ENCODE peak calls at places on chromosomes 6 and 20, in nine cellular contexts. K is MM.1S, P is OCI-LY7, B is GM23338, L is HCT116, S is GM23248, U is PC-3, H is SK-N-SH, W is neural progenitor cell. O is an unnamed sample.
A peak's percentile ranks its signal among the peaks of the same experiment; 100 is the strongest.

GRCh38 chr20:36093025-36093803 is 61.3 kb upstream of the EPB41L1 start:
- DNase-seq in K (no peak), P (no peak), B (no peak), L (no peak), S (peak; percentile 64), U (peak; percentile 52), H (peak; percentile 66), W (peak; percentile 41), O (peak; percentile 72)

GRCh38 chr6:11215773-11216172 is 16.7 kb downstream of the NEDD9 start:
- DNase-seq in K (no peak), P (no peak), B (no peak), L (no peak), S (no peak), U (no peak), H (no peak), W (peak; percentile 48), O (no peak)

GRCh38 chr6:27091661-27092315 is 155.7 kb upstream of the PRSS16 start:
- DNase-seq in K (peak; percentile 76), P (peak; percentile 8), B (peak; percentile 54), L (peak; percentile 86), S (peak; percentile 92), U (peak; percentile 81), H (peak; percentile 65), W (peak; percentile 58), O (peak; percentile 64)

GRCh38 chr20:56624786-56625681 is 4.1 kb upstream of the TFAP2C start:
- DNase-seq in K (no peak), P (no peak), B (peak; percentile 89), L (no peak), S (no peak), U (no peak), H (peak; percentile 23), W (peak; percentile 55), O (no peak)

GRCh38 chr20:44959082-44959895 is 908 bp downstream of the TOMM34 start:
- DNase-seq in K (peak; percentile 56), P (peak; percentile 55), B (peak; percentile 33), L (no peak), S (peak; percentile 84), U (peak; percentile 94), H (peak; percentile 31), W (peak; percentile 67), O (peak; percentile 66)

GRCh38 chr6:107140581-107140980 is 25.3 kb upstream of the BEND3 start:
- DNase-seq in K (peak; percentile 31), P (no peak), B (no peak), L (no peak), S (no peak), U (no peak), H (no peak), W (no peak), O (no peak)

GRCh38 chr20:47951521-47951951 is 166.3 kb upstream of the SULF2 start:
- DNase-seq in K (no peak), P (no peak), B (no peak), L (no peak), S (peak; percentile 5), U (peak; percentile 92), H (no peak), W (no peak), O (no peak)

GRCh38 chr20:36773123-36773547 is 428 bp downstream of the DSN1 start:
- DNase-seq in K (peak; percentile 10), P (peak; percentile 14), B (no peak), L (no peak), S (peak; percentile 35), U (no peak), H (no peak), W (peak; percentile 25), O (no peak)

GRCh38 chr6:110357696-110358535 is at the start of gene METTL24:
- DNase-seq in K (no peak), P (no peak), B (peak; percentile 70), L (no peak), S (peak; percentile 34), U (no peak), H (peak; percentile 85), W (peak; percentile 70), O (peak; percentile 77)

GRCh38 chr6:43199912-43200311 is 17.9 kb downstream of the CUL9 start:
- DNase-seq in K (no peak), P (no peak), B (no peak), L (no peak), S (no peak), U (no peak), H (no peak), W (no peak), O (no peak)

GRCh38 chr6:47116616-47117015 is 74.5 kb upstream of the ADGRF1 start:
- DNase-seq in K (no peak), P (no peak), B (no peak), L (no peak), S (no peak), U (peak; percentile 75), H (no peak), W (no peak), O (peak; percentile 28)

GRCh38 chr6:124870611-124871201 is 91.5 kb upstream of the RNF217 start:
- DNase-seq in K (no peak), P (no peak), B (peak; percentile 49), L (peak; percentile 21), S (peak; percentile 74), U (peak; percentile 48), H (peak; percentile 8), W (peak; percentile 43), O (peak; percentile 47)

DNA sequence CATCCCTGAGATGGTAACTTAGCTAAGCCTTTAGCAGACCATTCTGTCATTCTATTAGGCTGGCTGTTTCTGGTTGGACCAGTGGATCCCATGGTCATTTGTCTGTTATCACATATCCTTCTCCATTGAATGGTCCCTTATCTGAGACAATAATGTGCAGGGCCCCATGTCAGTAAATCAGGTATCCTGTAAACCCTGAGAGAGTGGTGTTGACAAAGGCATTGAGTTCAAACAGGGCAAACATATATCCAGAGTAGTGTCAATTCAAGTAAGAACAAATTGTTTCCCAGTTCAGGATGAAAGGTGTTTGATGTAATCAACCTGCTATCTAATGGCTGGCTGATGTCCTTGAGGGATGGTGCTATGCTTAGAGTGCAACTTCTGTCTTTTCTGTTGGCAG is 126.2 kb downstream of the LINC00237 start:
- DNase-seq in K (no peak), P (no peak), B (no peak), L (no peak), S (no peak), U (no peak), H (no peak), W (no peak), O (no peak)
- TF ChIP-seq EZH2phosphoT487 in K (no peak), P (no peak), B (no peak), L (no peak), S (no peak), U (no peak), H (no peak), W (no peak), O (no peak)

GRCh38 chr6:2582268-2582667 is 168.5 kb downstream of the MYLK4 start:
- DNase-seq in K (no peak), P (no peak), B (no peak), L (no peak), S (no peak), U (no peak), H (no peak), W (no peak), O (no peak)
- H3K4me1 ChIP-seq in K (no peaks in the 10 kb centered on the region), P (no peaks in the 10 kb centered on the region), B (no peaks in the 10 kb centered on the region), L (no peaks in the 10 kb centered on the region), S (peaks cover 13% of the 10 kb centered on the region), U (peaks cover 14% of the 10 kb centered on the region), H (no peaks in the 10 kb centered on the region), W (no peaks in the 10 kb centered on the region), O (no peaks in the 10 kb centered on the region)

DNA sequence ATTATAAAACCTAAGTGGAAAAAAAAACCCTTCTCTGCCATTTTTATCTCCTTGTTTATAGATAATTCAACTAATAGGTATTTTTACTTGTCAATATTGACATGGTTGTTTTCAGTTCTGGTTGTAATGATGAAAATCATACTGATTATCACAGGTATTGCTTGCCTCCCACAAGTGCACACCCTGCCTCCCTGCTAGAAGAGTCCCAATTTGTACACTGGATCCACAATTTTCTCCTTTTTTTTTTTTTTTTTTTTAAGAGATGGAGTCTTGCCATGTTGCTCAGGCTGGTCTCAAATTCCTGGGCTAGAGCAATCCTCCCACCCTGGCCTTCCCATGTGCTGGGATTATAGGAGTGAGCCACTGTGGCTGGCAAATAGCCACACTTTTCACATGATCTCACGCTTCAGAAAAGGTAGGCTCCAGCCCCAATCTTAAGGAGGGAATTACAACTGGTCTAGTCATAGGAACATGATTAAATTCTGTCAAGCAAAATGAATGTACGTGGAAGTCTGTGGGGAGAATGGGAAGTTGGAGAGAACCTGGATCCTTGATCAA is 12.3 kb downstream of the DYNLT2 start:
- DNase-seq in K (no peak), P (no peak), B (no peak), L (no peak), S (no peak), U (no peak), H (no peak), W (no peak), O (no peak)
- TF ChIP-seq EZH2phosphoT487 in K (no peak), P (no peak), B (no peak), L (no peak), S (no peak), U (no peak), H (no peak), W (no peak), O (no peak)

GRCh38 chr20:59825563-59825920 is 107.9 kb downstream of the SYCP2 start:
- DNase-seq in K (no peak), P (no peak), B (no peak), L (no peak), S (no peak), U (no peak), H (no peak), W (no peak), O (no peak)

GRCh38 chr20:59829415-59830106 is 103.9 kb downstream of the SYCP2 start:
- DNase-seq in K (no peak), P (no peak), B (no peak), L (no peak), S (no peak), U (no peak), H (no peak), W (no peak), O (no peak)

GRCh38 chr20:59825944-59826759 is 107.3 kb downstream of the SYCP2 start:
- DNase-seq in K (no peak), P (no peak), B (no peak), L (no peak), S (no peak), U (peak; percentile 74), H (peak; percentile 6), W (no peak), O (peak; percentile 72)

GRCh38 chr20:59828478-59829414 is 104.7 kb downstream of the SYCP2 start:
- DNase-seq in K (no peak), P (no peak), B (no peak), L (no peak), S (no peak), U (no peak), H (peak; percentile 50), W (no peak), O (no peak)

DNA sequence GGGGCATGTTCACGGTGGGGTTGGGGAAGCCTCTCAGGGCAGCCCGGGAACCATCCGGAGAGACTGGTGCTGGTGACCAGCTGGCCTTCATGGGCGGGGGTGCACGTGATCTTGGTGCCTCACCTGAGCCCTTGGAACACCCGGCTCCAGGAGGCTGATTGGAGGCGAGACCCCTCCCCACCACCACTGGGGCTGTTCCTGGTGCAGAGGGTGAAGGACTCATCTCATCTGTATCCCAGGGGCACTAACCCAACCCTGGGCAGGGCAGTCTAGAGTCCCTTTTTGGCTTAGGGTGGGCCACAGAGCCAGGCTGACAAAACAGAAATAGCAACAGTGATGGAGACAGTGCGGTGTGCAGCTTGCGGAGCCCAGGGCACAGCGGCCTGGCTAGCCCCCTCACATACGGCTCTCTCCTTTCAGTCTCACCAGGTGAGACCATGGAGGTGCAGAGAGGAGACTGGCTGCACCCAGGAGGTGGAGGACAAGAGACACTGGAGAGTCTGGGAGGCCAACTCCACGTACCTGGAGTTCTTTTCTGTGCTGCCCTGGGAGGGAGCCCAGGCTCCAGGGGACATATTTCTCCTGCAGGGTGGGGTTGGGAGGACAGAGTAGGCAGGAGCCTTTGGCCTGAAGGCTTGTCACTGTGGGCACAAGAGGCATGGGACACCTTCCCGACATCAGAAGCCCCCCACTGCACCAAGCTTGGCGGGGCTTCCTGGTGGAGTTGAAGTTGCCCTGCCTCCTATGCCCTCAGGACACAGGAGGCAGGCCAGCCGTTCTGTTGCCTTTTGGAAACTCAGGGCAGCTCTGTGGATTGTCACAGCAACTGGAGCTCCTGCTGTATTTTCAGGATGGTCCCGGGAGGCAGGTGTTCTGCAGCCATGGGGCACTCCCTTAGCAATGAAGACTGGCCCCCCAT is 106.0 kb downstream of the SYCP2 start:
- DNase-seq in K (no peak), P (no peak), B (no peak), L (no peak), S (no peak), U (no peak), H (peak; percentile 6), W (no peak), O (no peak)
- H3K4me1 ChIP-seq in K (no peaks in the 10 kb centered on the region), P (no peaks in the 10 kb centered on the region), B (no peaks in the 10 kb centered on the region), L (no peaks in the 10 kb centered on the region), S (no peaks in the 10 kb centered on the region), U (peaks cover 42% of the 10 kb centered on the region), H (peaks cover 13% of the 10 kb centered on the region), W (no peaks in the 10 kb centered on the region), O (peaks cover 5% of the 10 kb centered on the region)